ENCODE peak calls at places on chromosomes 13 and 19, in nine cellular contexts. One of them, this sample, is unnamed.

GRCh38 chr19:2573916-2574315 is 98.0 kb downstream of the GADD45B start:
- DNase-seq in ovary: peak
- DNase-seq in T-helper 2 cell: no peak
- DNase-seq in activated CD4-positive, alpha-beta T cell treated with anti-CD3 and anti-CD28 coated beads, Interleukin-2, amount 50 U/mL, for 1 hour: no peak
- DNase-seq in body of pancreas: no peak
- DNase-seq in Panc1: no peak
- DNase-seq in PC-9: no peak
- DNase-seq in stimulated activated CD4-positive, alpha-beta T cell treated with anti-CD3 and anti-CD28 coated beads, Interleukin-2, amount 100 ng/mL, for 24 hours: no peak
- DNase-seq in caudate nucleus: no peak
- DNase-seq in this sample: no peak

GRCh38 chr19:38519168-38519567 is 85.7 kb downstream of the RYR1 start:
- DNase-seq in ovary: no peak
- DNase-seq in T-helper 2 cell: no peak
- DNase-seq in activated CD4-positive, alpha-beta T cell treated with anti-CD3 and anti-CD28 coated beads, Interleukin-2, amount 50 U/mL, for 1 hour: no peak
- DNase-seq in body of pancreas: no peak
- DNase-seq in Panc1: no peak
- DNase-seq in PC-9: no peak
- DNase-seq in stimulated activated CD4-positive, alpha-beta T cell treated with anti-CD3 and anti-CD28 coated beads, Interleukin-2, amount 100 ng/mL, for 24 hours: no peak
- DNase-seq in caudate nucleus: no peak
- DNase-seq in this sample: no peak

GRCh38 chr13:104597554-104598240 is 1531.5 kb upstream of the SLC10A2 start:
- DNase-seq in ovary: no peak
- DNase-seq in T-helper 2 cell: no peak
- DNase-seq in activated CD4-positive, alpha-beta T cell treated with anti-CD3 and anti-CD28 coated beads, Interleukin-2, amount 50 U/mL, for 1 hour: no peak
- DNase-seq in body of pancreas: no peak
- DNase-seq in Panc1: no peak
- DNase-seq in PC-9: no peak
- DNase-seq in stimulated activated CD4-positive, alpha-beta T cell treated with anti-CD3 and anti-CD28 coated beads, Interleukin-2, amount 100 ng/mL, for 24 hours: no peak
- DNase-seq in caudate nucleus: no peak
- DNase-seq in this sample: no peak

GRCh38 chr19:38134538-38135149 is 89.4 kb downstream of the DPF1 start:
- DNase-seq in ovary: no peak
- DNase-seq in T-helper 2 cell: peak
- DNase-seq in activated CD4-positive, alpha-beta T cell treated with anti-CD3 and anti-CD28 coated beads, Interleukin-2, amount 50 U/mL, for 1 hour: peak
- DNase-seq in body of pancreas: peak
- DNase-seq in Panc1: peak
- DNase-seq in PC-9: no peak
- DNase-seq in stimulated activated CD4-positive, alpha-beta T cell treated with anti-CD3 and anti-CD28 coated beads, Interleukin-2, amount 100 ng/mL, for 24 hours: peak
- DNase-seq in caudate nucleus: no peak
- DNase-seq in this sample: peak

GRCh38 chr13:34863360-34864135 is 78.5 kb upstream of the NBEA start:
- DNase-seq in ovary: no peak
- DNase-seq in T-helper 2 cell: no peak
- DNase-seq in activated CD4-positive, alpha-beta T cell treated with anti-CD3 and anti-CD28 coated beads, Interleukin-2, amount 50 U/mL, for 1 hour: no peak
- DNase-seq in body of pancreas: no peak
- DNase-seq in Panc1: no peak
- DNase-seq in PC-9: peak
- DNase-seq in stimulated activated CD4-positive, alpha-beta T cell treated with anti-CD3 and anti-CD28 coated beads, Interleukin-2, amount 100 ng/mL, for 24 hours: no peak
- DNase-seq in caudate nucleus: no peak
- DNase-seq in this sample: no peak

GRCh38 chr13:23020246-23020843 is 160.4 kb upstream of the SGCG start:
- DNase-seq in ovary: peak
- DNase-seq in T-helper 2 cell: peak
- DNase-seq in activated CD4-positive, alpha-beta T cell treated with anti-CD3 and anti-CD28 coated beads, Interleukin-2, amount 50 U/mL, for 1 hour: peak
- DNase-seq in body of pancreas: peak
- DNase-seq in Panc1: peak
- DNase-seq in PC-9: no peak
- DNase-seq in stimulated activated CD4-positive, alpha-beta T cell treated with anti-CD3 and anti-CD28 coated beads, Interleukin-2, amount 100 ng/mL, for 24 hours: peak
- DNase-seq in caudate nucleus: peak
- DNase-seq in this sample: no peak

GRCh38 chr19:1250374-1251232 is 2.2 kb downstream of the MIDN start:
- DNase-seq in ovary: peak
- DNase-seq in T-helper 2 cell: peak
- DNase-seq in activated CD4-positive, alpha-beta T cell treated with anti-CD3 and anti-CD28 coated beads, Interleukin-2, amount 50 U/mL, for 1 hour: peak
- DNase-seq in body of pancreas: peak
- DNase-seq in Panc1: no peak
- DNase-seq in PC-9: no peak
- DNase-seq in stimulated activated CD4-positive, alpha-beta T cell treated with anti-CD3 and anti-CD28 coated beads, Interleukin-2, amount 100 ng/mL, for 24 hours: peak
- DNase-seq in caudate nucleus: peak
- DNase-seq in this sample: no peak

GRCh38 chr19:7386308-7386707 is 37.6 kb downstream of the ARHGEF18 start:
- DNase-seq in ovary: no peak
- DNase-seq in T-helper 2 cell: no peak
- DNase-seq in activated CD4-positive, alpha-beta T cell treated with anti-CD3 and anti-CD28 coated beads, Interleukin-2, amount 50 U/mL, for 1 hour: no peak
- DNase-seq in body of pancreas: no peak
- DNase-seq in Panc1: no peak
- DNase-seq in PC-9: peak
- DNase-seq in stimulated activated CD4-positive, alpha-beta T cell treated with anti-CD3 and anti-CD28 coated beads, Interleukin-2, amount 100 ng/mL, for 24 hours: no peak
- DNase-seq in caudate nucleus: no peak
- DNase-seq in this sample: no peak

GRCh38 chr19:17488593-17489391 is 18.5 kb downstream of the SLC27A1 start:
- DNase-seq in ovary: no peak
- DNase-seq in T-helper 2 cell: peak
- DNase-seq in activated CD4-positive, alpha-beta T cell treated with anti-CD3 and anti-CD28 coated beads, Interleukin-2, amount 50 U/mL, for 1 hour: peak
- DNase-seq in body of pancreas: peak
- DNase-seq in Panc1: no peak
- DNase-seq in PC-9: peak
- DNase-seq in stimulated activated CD4-positive, alpha-beta T cell treated with anti-CD3 and anti-CD28 coated beads, Interleukin-2, amount 100 ng/mL, for 24 hours: peak
- DNase-seq in caudate nucleus: no peak
- DNase-seq in this sample: peak

GRCh38 chr19:54035215-54036178 is 28.2 kb downstream of the VSTM1 start:
- DNase-seq in ovary: no peak
- DNase-seq in T-helper 2 cell: no peak
- DNase-seq in activated CD4-positive, alpha-beta T cell treated with anti-CD3 and anti-CD28 coated beads, Interleukin-2, amount 50 U/mL, for 1 hour: no peak
- DNase-seq in body of pancreas: no peak
- DNase-seq in Panc1: peak
- DNase-seq in PC-9: peak
- DNase-seq in stimulated activated CD4-positive, alpha-beta T cell treated with anti-CD3 and anti-CD28 coated beads, Interleukin-2, amount 100 ng/mL, for 24 hours: no peak
- DNase-seq in caudate nucleus: no peak
- DNase-seq in this sample: no peak

GRCh38 chr19:4014541-4015491 is 7.3 kb downstream of the PIAS4 start:
- DNase-seq in ovary: no peak
- DNase-seq in T-helper 2 cell: peak
- DNase-seq in activated CD4-positive, alpha-beta T cell treated with anti-CD3 and anti-CD28 coated beads, Interleukin-2, amount 50 U/mL, for 1 hour: peak
- DNase-seq in body of pancreas: peak
- DNase-seq in Panc1: no peak
- DNase-seq in PC-9: no peak
- DNase-seq in stimulated activated CD4-positive, alpha-beta T cell treated with anti-CD3 and anti-CD28 coated beads, Interleukin-2, amount 100 ng/mL, for 24 hours: peak
- DNase-seq in caudate nucleus: no peak
- DNase-seq in this sample: peak

GRCh38 chr13:99313473-99313872 is 6.3 kb upstream of the GPR183 start:
- DNase-seq in ovary: no peak
- DNase-seq in T-helper 2 cell: no peak
- DNase-seq in activated CD4-positive, alpha-beta T cell treated with anti-CD3 and anti-CD28 coated beads, Interleukin-2, amount 50 U/mL, for 1 hour: no peak
- DNase-seq in body of pancreas: no peak
- DNase-seq in Panc1: no peak
- DNase-seq in PC-9: no peak
- DNase-seq in stimulated activated CD4-positive, alpha-beta T cell treated with anti-CD3 and anti-CD28 coated beads, Interleukin-2, amount 100 ng/mL, for 24 hours: no peak
- DNase-seq in caudate nucleus: no peak
- DNase-seq in this sample: no peak

GRCh38 chr13:114015608-114016295 is 41.9 kb upstream of the C13orf46 start:
- DNase-seq in ovary: no peak
- DNase-seq in T-helper 2 cell: no peak
- DNase-seq in activated CD4-positive, alpha-beta T cell treated with anti-CD3 and anti-CD28 coated beads, Interleukin-2, amount 50 U/mL, for 1 hour: no peak
- DNase-seq in body of pancreas: no peak
- DNase-seq in Panc1: no peak
- DNase-seq in PC-9: peak
- DNase-seq in stimulated activated CD4-positive, alpha-beta T cell treated with anti-CD3 and anti-CD28 coated beads, Interleukin-2, amount 100 ng/mL, for 24 hours: no peak
- DNase-seq in caudate nucleus: no peak
- DNase-seq in this sample: no peak

GRCh38 chr13:27662738-27663470 is 41.2 kb downstream of the POLR1D start:
- DNase-seq in ovary: no peak
- DNase-seq in T-helper 2 cell: no peak
- DNase-seq in activated CD4-positive, alpha-beta T cell treated with anti-CD3 and anti-CD28 coated beads, Interleukin-2, amount 50 U/mL, for 1 hour: no peak
- DNase-seq in body of pancreas: no peak
- DNase-seq in Panc1: no peak
- DNase-seq in PC-9: no peak
- DNase-seq in stimulated activated CD4-positive, alpha-beta T cell treated with anti-CD3 and anti-CD28 coated beads, Interleukin-2, amount 100 ng/mL, for 24 hours: no peak
- DNase-seq in caudate nucleus: no peak
- DNase-seq in this sample: no peak

GRCh38 chr19:10646781-10647180 is 7.4 kb upstream of the ILF3 start:
- DNase-seq in ovary: no peak
- DNase-seq in T-helper 2 cell: no peak
- DNase-seq in activated CD4-positive, alpha-beta T cell treated with anti-CD3 and anti-CD28 coated beads, Interleukin-2, amount 50 U/mL, for 1 hour: no peak
- DNase-seq in body of pancreas: no peak
- DNase-seq in Panc1: no peak
- DNase-seq in PC-9: no peak
- DNase-seq in stimulated activated CD4-positive, alpha-beta T cell treated with anti-CD3 and anti-CD28 coated beads, Interleukin-2, amount 100 ng/mL, for 24 hours: no peak
- DNase-seq in caudate nucleus: no peak
- DNase-seq in this sample: no peak

GRCh38 chr13:111475488-111475887 is 155.0 kb downstream of the TEX29 start:
- DNase-seq in ovary: no peak
- DNase-seq in T-helper 2 cell: no peak
- DNase-seq in activated CD4-positive, alpha-beta T cell treated with anti-CD3 and anti-CD28 coated beads, Interleukin-2, amount 50 U/mL, for 1 hour: no peak
- DNase-seq in body of pancreas: no peak
- DNase-seq in Panc1: no peak
- DNase-seq in PC-9: no peak
- DNase-seq in stimulated activated CD4-positive, alpha-beta T cell treated with anti-CD3 and anti-CD28 coated beads, Interleukin-2, amount 100 ng/mL, for 24 hours: no peak
- DNase-seq in caudate nucleus: no peak
- DNase-seq in this sample: no peak

GRCh38 chr19:3459322-3459881 is 20.9 kb downstream of the SMIM24 start:
- DNase-seq in ovary: peak
- DNase-seq in T-helper 2 cell: no peak
- DNase-seq in activated CD4-positive, alpha-beta T cell treated with anti-CD3 and anti-CD28 coated beads, Interleukin-2, amount 50 U/mL, for 1 hour: no peak
- DNase-seq in body of pancreas: peak
- DNase-seq in Panc1: no peak
- DNase-seq in PC-9: no peak
- DNase-seq in stimulated activated CD4-positive, alpha-beta T cell treated with anti-CD3 and anti-CD28 coated beads, Interleukin-2, amount 100 ng/mL, for 24 hours: no peak
- DNase-seq in caudate nucleus: peak
- DNase-seq in this sample: no peak

GRCh38 chr19:38834104-38834490 is 2.5 kb upstream of the ECH1 start:
- DNase-seq in ovary: no peak
- DNase-seq in T-helper 2 cell: no peak
- DNase-seq in activated CD4-positive, alpha-beta T cell treated with anti-CD3 and anti-CD28 coated beads, Interleukin-2, amount 50 U/mL, for 1 hour: no peak
- DNase-seq in body of pancreas: no peak
- DNase-seq in Panc1: no peak
- DNase-seq in PC-9: no peak
- DNase-seq in stimulated activated CD4-positive, alpha-beta T cell treated with anti-CD3 and anti-CD28 coated beads, Interleukin-2, amount 100 ng/mL, for 24 hours: no peak
- DNase-seq in caudate nucleus: no peak
- DNase-seq in this sample: no peak

GRCh38 chr13:73938375-73939070 is 195.7 kb downstream of the KLF12 start:
- DNase-seq in ovary: no peak
- DNase-seq in T-helper 2 cell: no peak
- DNase-seq in activated CD4-positive, alpha-beta T cell treated with anti-CD3 and anti-CD28 coated beads, Interleukin-2, amount 50 U/mL, for 1 hour: no peak
- DNase-seq in body of pancreas: no peak
- DNase-seq in Panc1: no peak
- DNase-seq in PC-9: peak
- DNase-seq in stimulated activated CD4-positive, alpha-beta T cell treated with anti-CD3 and anti-CD28 coated beads, Interleukin-2, amount 100 ng/mL, for 24 hours: no peak
- DNase-seq in caudate nucleus: no peak
- DNase-seq in this sample: no peak

GRCh38 chr13:101417501-101417900 is 1.2 kb upstream of the NALCN start:
- DNase-seq in ovary: no peak
- DNase-seq in T-helper 2 cell: no peak
- DNase-seq in activated CD4-positive, alpha-beta T cell treated with anti-CD3 and anti-CD28 coated beads, Interleukin-2, amount 50 U/mL, for 1 hour: no peak
- DNase-seq in body of pancreas: no peak
- DNase-seq in Panc1: no peak
- DNase-seq in PC-9: peak
- DNase-seq in stimulated activated CD4-positive, alpha-beta T cell treated with anti-CD3 and anti-CD28 coated beads, Interleukin-2, amount 100 ng/mL, for 24 hours: no peak
- DNase-seq in caudate nucleus: no peak
- DNase-seq in this sample: no peak

GRCh38 chr13:30154531-30154930 is 152.8 kb downstream of the KATNAL1 start:
- DNase-seq in ovary: no peak
- DNase-seq in T-helper 2 cell: no peak
- DNase-seq in activated CD4-positive, alpha-beta T cell treated with anti-CD3 and anti-CD28 coated beads, Interleukin-2, amount 50 U/mL, for 1 hour: no peak
- DNase-seq in body of pancreas: no peak
- DNase-seq in Panc1: no peak
- DNase-seq in PC-9: no peak
- DNase-seq in stimulated activated CD4-positive, alpha-beta T cell treated with anti-CD3 and anti-CD28 coated beads, Interleukin-2, amount 100 ng/mL, for 24 hours: no peak
- DNase-seq in caudate nucleus: no peak
- DNase-seq in this sample: no peak

GRCh38 chr13:45715351-45715750 is 13.2 kb downstream of the CBY2 start:
- DNase-seq in ovary: no peak
- DNase-seq in T-helper 2 cell: no peak
- DNase-seq in activated CD4-positive, alpha-beta T cell treated with anti-CD3 and anti-CD28 coated beads, Interleukin-2, amount 50 U/mL, for 1 hour: no peak
- DNase-seq in body of pancreas: no peak
- DNase-seq in Panc1: no peak
- DNase-seq in PC-9: no peak
- DNase-seq in stimulated activated CD4-positive, alpha-beta T cell treated with anti-CD3 and anti-CD28 coated beads, Interleukin-2, amount 100 ng/mL, for 24 hours: no peak
- DNase-seq in caudate nucleus: no peak
- DNase-seq in this sample: no peak

GRCh38 chr19:50658438-50659317 is 9.4 kb downstream of the C19orf81 start:
- DNase-seq in ovary: peak
- DNase-seq in T-helper 2 cell: peak
- DNase-seq in activated CD4-positive, alpha-beta T cell treated with anti-CD3 and anti-CD28 coated beads, Interleukin-2, amount 50 U/mL, for 1 hour: peak
- DNase-seq in body of pancreas: peak
- DNase-seq in Panc1: no peak
- DNase-seq in PC-9: no peak
- DNase-seq in stimulated activated CD4-positive, alpha-beta T cell treated with anti-CD3 and anti-CD28 coated beads, Interleukin-2, amount 100 ng/mL, for 24 hours: peak
- DNase-seq in caudate nucleus: peak
- DNase-seq in this sample: no peak

GRCh38 chr19:44943801-44944249 is 1.8 kb downstream of the APOC4 start:
- DNase-seq in ovary: no peak
- DNase-seq in T-helper 2 cell: no peak
- DNase-seq in activated CD4-positive, alpha-beta T cell treated with anti-CD3 and anti-CD28 coated beads, Interleukin-2, amount 50 U/mL, for 1 hour: no peak
- DNase-seq in body of pancreas: no peak
- DNase-seq in Panc1: no peak
- DNase-seq in PC-9: no peak
- DNase-seq in stimulated activated CD4-positive, alpha-beta T cell treated with anti-CD3 and anti-CD28 coated beads, Interleukin-2, amount 100 ng/mL, for 24 hours: no peak
- DNase-seq in caudate nucleus: no peak
- DNase-seq in this sample: no peak

GRCh38 chr13:113643593-113643992 is 14.4 kb downstream of the ATP4B start:
- DNase-seq in ovary: no peak
- DNase-seq in T-helper 2 cell: no peak
- DNase-seq in activated CD4-positive, alpha-beta T cell treated with anti-CD3 and anti-CD28 coated beads, Interleukin-2, amount 50 U/mL, for 1 hour: no peak
- DNase-seq in body of pancreas: no peak
- DNase-seq in Panc1: no peak
- DNase-seq in PC-9: no peak
- DNase-seq in stimulated activated CD4-positive, alpha-beta T cell treated with anti-CD3 and anti-CD28 coated beads, Interleukin-2, amount 100 ng/mL, for 24 hours: no peak
- DNase-seq in caudate nucleus: no peak
- DNase-seq in this sample: no peak

GRCh38 chr13:94988654-94989053 is 276.3 kb upstream of the SOX21 start:
- DNase-seq in ovary: no peak
- DNase-seq in T-helper 2 cell: no peak
- DNase-seq in activated CD4-positive, alpha-beta T cell treated with anti-CD3 and anti-CD28 coated beads, Interleukin-2, amount 50 U/mL, for 1 hour: no peak
- DNase-seq in body of pancreas: no peak
- DNase-seq in Panc1: no peak
- DNase-seq in PC-9: no peak
- DNase-seq in stimulated activated CD4-positive, alpha-beta T cell treated with anti-CD3 and anti-CD28 coated beads, Interleukin-2, amount 100 ng/mL, for 24 hours: no peak
- DNase-seq in caudate nucleus: no peak
- DNase-seq in this sample: no peak

GRCh38 chr19:40594657-40595077 is 6.5 kb upstream of the LTBP4 start:
- DNase-seq in ovary: no peak
- DNase-seq in T-helper 2 cell: no peak
- DNase-seq in activated CD4-positive, alpha-beta T cell treated with anti-CD3 and anti-CD28 coated beads, Interleukin-2, amount 50 U/mL, for 1 hour: no peak
- DNase-seq in body of pancreas: no peak
- DNase-seq in Panc1: no peak
- DNase-seq in PC-9: no peak
- DNase-seq in stimulated activated CD4-positive, alpha-beta T cell treated with anti-CD3 and anti-CD28 coated beads, Interleukin-2, amount 100 ng/mL, for 24 hours: no peak
- DNase-seq in caudate nucleus: peak
- DNase-seq in this sample: no peak

GRCh38 chr19:49339364-49340068 is 4.3 kb downstream of the CD37 start:
- DNase-seq in ovary: peak
- DNase-seq in T-helper 2 cell: no peak
- DNase-seq in activated CD4-positive, alpha-beta T cell treated with anti-CD3 and anti-CD28 coated beads, Interleukin-2, amount 50 U/mL, for 1 hour: no peak
- DNase-seq in body of pancreas: peak
- DNase-seq in Panc1: no peak
- DNase-seq in PC-9: no peak
- DNase-seq in stimulated activated CD4-positive, alpha-beta T cell treated with anti-CD3 and anti-CD28 coated beads, Interleukin-2, amount 100 ng/mL, for 24 hours: no peak
- DNase-seq in caudate nucleus: peak
- DNase-seq in this sample: no peak

GRCh38 chr19:8004723-8005513 is 523 bp downstream of the ELAVL1 start:
- DNase-seq in ovary: no peak
- DNase-seq in T-helper 2 cell: peak
- DNase-seq in activated CD4-positive, alpha-beta T cell treated with anti-CD3 and anti-CD28 coated beads, Interleukin-2, amount 50 U/mL, for 1 hour: peak
- DNase-seq in body of pancreas: no peak
- DNase-seq in Panc1: no peak
- DNase-seq in PC-9: no peak
- DNase-seq in stimulated activated CD4-positive, alpha-beta T cell treated with anti-CD3 and anti-CD28 coated beads, Interleukin-2, amount 100 ng/mL, for 24 hours: peak
- DNase-seq in caudate nucleus: no peak
- DNase-seq in this sample: peak

GRCh38 chr13:99140831-99141230 is 59.8 kb upstream of the UBAC2 start:
- DNase-seq in ovary: no peak
- DNase-seq in T-helper 2 cell: no peak
- DNase-seq in activated CD4-positive, alpha-beta T cell treated with anti-CD3 and anti-CD28 coated beads, Interleukin-2, amount 50 U/mL, for 1 hour: no peak
- DNase-seq in body of pancreas: no peak
- DNase-seq in Panc1: no peak
- DNase-seq in PC-9: no peak
- DNase-seq in stimulated activated CD4-positive, alpha-beta T cell treated with anti-CD3 and anti-CD28 coated beads, Interleukin-2, amount 100 ng/mL, for 24 hours: no peak
- DNase-seq in caudate nucleus: no peak
- DNase-seq in this sample: no peak

GRCh38 chr13:90230311-90230710 is 1117.2 kb upstream of the MIR17HG start:
- DNase-seq in ovary: no peak
- DNase-seq in T-helper 2 cell: no peak
- DNase-seq in activated CD4-positive, alpha-beta T cell treated with anti-CD3 and anti-CD28 coated beads, Interleukin-2, amount 50 U/mL, for 1 hour: no peak
- DNase-seq in body of pancreas: no peak
- DNase-seq in Panc1: no peak
- DNase-seq in PC-9: no peak
- DNase-seq in stimulated activated CD4-positive, alpha-beta T cell treated with anti-CD3 and anti-CD28 coated beads, Interleukin-2, amount 100 ng/mL, for 24 hours: no peak
- DNase-seq in caudate nucleus: no peak
- DNase-seq in this sample: no peak

This sample was measured in stimulated activated effector memory CD8-positive, alpha-beta T cell treated with anti-CD3 and anti-CD28 coated beads, Interleukin-12 subunit alpha, Interleukin-12 subunit beta, amount 100 ng/mL, for 72 hours.